ENCODE peak calls at places on chromosomes 7 and 10, in seven cellular contexts. One of them, this sample, is unnamed. For H3K4me1, the result is how much of the 10 kb centered on the place peaks cover.

GRCh38 chr7:15888090-15888489 is 201.6 kb upstream of the MEOX2 start:
- DNase-seq in transverse colon: no peak
- DNase-seq in A549: no peak
- DNase-seq in IMR-90: no peak
- DNase-seq in right lobe of liver: no peak
- DNase-seq in adrenal gland: no peak
- DNase-seq in esophagus squamous epithelium: no peak
- DNase-seq in this sample: no peak

GRCh38 chr10:92062273-92062672 is 138.7 kb downstream of the BTAF1 start:
- DNase-seq in transverse colon: no peak
- DNase-seq in A549: no peak
- DNase-seq in IMR-90: no peak
- DNase-seq in right lobe of liver: no peak
- DNase-seq in adrenal gland: no peak
- DNase-seq in esophagus squamous epithelium: no peak
- DNase-seq in this sample: no peak

GRCh38 chr7:30710669-30711068 is 28.4 kb upstream of the CRHR2 start:
- DNase-seq in transverse colon: no peak
- DNase-seq in A549: peak
- DNase-seq in IMR-90: no peak
- DNase-seq in right lobe of liver: no peak
- DNase-seq in adrenal gland: no peak
- DNase-seq in esophagus squamous epithelium: no peak
- DNase-seq in this sample: no peak

GRCh38 chr10:117241541-117242462 is 888 bp downstream of the SLC18A2 start:
- DNase-seq in transverse colon: no peak
- DNase-seq in A549: no peak
- DNase-seq in IMR-90: no peak
- DNase-seq in right lobe of liver: no peak
- DNase-seq in adrenal gland: no peak
- DNase-seq in esophagus squamous epithelium: no peak
- DNase-seq in this sample: peak

GRCh38 chr10:19498348-19499290 is 317.6 kb upstream of the PLXDC2 start:
- DNase-seq in transverse colon: no peak
- DNase-seq in A549: no peak
- DNase-seq in IMR-90: peak
- DNase-seq in right lobe of liver: no peak
- DNase-seq in adrenal gland: peak
- DNase-seq in esophagus squamous epithelium: no peak
- DNase-seq in this sample: no peak

GRCh38 chr7:174704-175103 is 17.7 kb upstream of the FAM20C start:
- DNase-seq in transverse colon: no peak
- DNase-seq in A549: no peak
- DNase-seq in IMR-90: no peak
- DNase-seq in right lobe of liver: no peak
- DNase-seq in adrenal gland: peak
- DNase-seq in esophagus squamous epithelium: no peak
- DNase-seq in this sample: no peak

GRCh38 chr7:117875566-117875965 is 2.3 kb upstream of the CTTNBP2 start:
- DNase-seq in transverse colon: no peak
- DNase-seq in A549: peak
- DNase-seq in IMR-90: peak
- DNase-seq in right lobe of liver: no peak
- DNase-seq in adrenal gland: peak
- DNase-seq in esophagus squamous epithelium: no peak
- DNase-seq in this sample: no peak

GRCh38 chr7:134660961-134661376 is 14.3 kb downstream of the BPGM start:
- DNase-seq in transverse colon: no peak
- DNase-seq in A549: no peak
- DNase-seq in IMR-90: peak
- DNase-seq in right lobe of liver: no peak
- DNase-seq in adrenal gland: no peak
- DNase-seq in esophagus squamous epithelium: no peak
- DNase-seq in this sample: no peak

GRCh38 chr7:388961-389701 is 99.2 kb downstream of the FOXL3 start:
- DNase-seq in transverse colon: no peak
- DNase-seq in A549: no peak
- DNase-seq in IMR-90: no peak
- DNase-seq in right lobe of liver: peak
- DNase-seq in adrenal gland: no peak
- DNase-seq in esophagus squamous epithelium: no peak
- DNase-seq in this sample: no peak

GRCh38 chr10:29861811-29862505 is 197.4 kb downstream of the JCAD start:
- DNase-seq in transverse colon: no peak
- DNase-seq in A549: no peak
- DNase-seq in IMR-90: no peak
- DNase-seq in right lobe of liver: no peak
- DNase-seq in adrenal gland: no peak
- DNase-seq in esophagus squamous epithelium: no peak
- DNase-seq in this sample: no peak

GRCh38 chr10:46018453-46019169 is 11.8 kb downstream of the NCOA4 start:
- DNase-seq in transverse colon: no peak
- DNase-seq in A549: no peak
- DNase-seq in IMR-90: peak
- DNase-seq in right lobe of liver: no peak
- DNase-seq in adrenal gland: no peak
- DNase-seq in esophagus squamous epithelium: no peak
- DNase-seq in this sample: no peak

GRCh38 chr7:154644366-154644765 is 358.6 kb downstream of the PAXIP1 start:
- DNase-seq in transverse colon: no peak
- DNase-seq in A549: no peak
- DNase-seq in IMR-90: no peak
- DNase-seq in right lobe of liver: no peak
- DNase-seq in adrenal gland: no peak
- DNase-seq in esophagus squamous epithelium: no peak
- DNase-seq in this sample: no peak

GRCh38 chr10:131184503-131184902 is 127.0 kb downstream of the TCERG1L start:
- DNase-seq in transverse colon: no peak
- DNase-seq in A549: no peak
- DNase-seq in IMR-90: no peak
- DNase-seq in right lobe of liver: peak
- DNase-seq in adrenal gland: no peak
- DNase-seq in esophagus squamous epithelium: no peak
- DNase-seq in this sample: no peak

GRCh38 chr10:131188494-131188893 is 123.0 kb downstream of the TCERG1L start:
- DNase-seq in transverse colon: no peak
- DNase-seq in A549: no peak
- DNase-seq in IMR-90: no peak
- DNase-seq in right lobe of liver: no peak
- DNase-seq in adrenal gland: no peak
- DNase-seq in esophagus squamous epithelium: no peak
- DNase-seq in this sample: no peak

GRCh38 chr10:131186547-131187253 is 124.8 kb downstream of the TCERG1L start:
- DNase-seq in transverse colon: no peak
- DNase-seq in A549: no peak
- DNase-seq in IMR-90: no peak
- DNase-seq in right lobe of liver: peak
- DNase-seq in adrenal gland: no peak
- DNase-seq in esophagus squamous epithelium: no peak
- DNase-seq in this sample: no peak

GRCh38 chr10:131187274-131187673 is 124.2 kb downstream of the TCERG1L start:
- DNase-seq in transverse colon: no peak
- DNase-seq in A549: no peak
- DNase-seq in IMR-90: no peak
- DNase-seq in right lobe of liver: no peak
- DNase-seq in adrenal gland: no peak
- DNase-seq in esophagus squamous epithelium: no peak
- DNase-seq in this sample: no peak

GRCh38 chr10:131187886-131188285 is 123.6 kb downstream of the TCERG1L start:
- DNase-seq in transverse colon: no peak
- DNase-seq in A549: no peak
- DNase-seq in IMR-90: no peak
- DNase-seq in right lobe of liver: no peak
- DNase-seq in adrenal gland: no peak
- DNase-seq in esophagus squamous epithelium: no peak
- DNase-seq in this sample: no peak
- H3K4me1 ChIP-seq in transverse colon: under half
- H3K4me1 ChIP-seq in A549: under half
- H3K4me1 ChIP-seq in IMR-90: under half
- H3K4me1 ChIP-seq in right lobe of liver: under half
- H3K4me1 ChIP-seq in adrenal gland: under half
- H3K4me1 ChIP-seq in esophagus squamous epithelium: under half
- H3K4me1 ChIP-seq in this sample: under half

GRCh38 chr10:69278446-69278963 is at the start of gene HK1:
- DNase-seq in transverse colon: no peak
- DNase-seq in A549: no peak
- DNase-seq in IMR-90: no peak
- DNase-seq in right lobe of liver: no peak
- DNase-seq in adrenal gland: peak
- DNase-seq in esophagus squamous epithelium: no peak
- DNase-seq in this sample: peak

GRCh38 chr10:69275444-69275843 is 2.9 kb upstream of the HK1 start:
- DNase-seq in transverse colon: no peak
- DNase-seq in A549: no peak
- DNase-seq in IMR-90: no peak
- DNase-seq in right lobe of liver: no peak
- DNase-seq in adrenal gland: no peak
- DNase-seq in esophagus squamous epithelium: no peak
- DNase-seq in this sample: no peak

GRCh38 chr10:69272620-69273019 is 5.7 kb upstream of the HK1 start:
- DNase-seq in transverse colon: no peak
- DNase-seq in A549: no peak
- DNase-seq in IMR-90: no peak
- DNase-seq in right lobe of liver: no peak
- DNase-seq in adrenal gland: no peak
- DNase-seq in esophagus squamous epithelium: no peak
- DNase-seq in this sample: no peak

GRCh38 chr10:69279110-69279509 is 814 bp downstream of the HK1 start:
- DNase-seq in transverse colon: no peak
- DNase-seq in A549: no peak
- DNase-seq in IMR-90: no peak
- DNase-seq in right lobe of liver: no peak
- DNase-seq in adrenal gland: no peak
- DNase-seq in esophagus squamous epithelium: no peak
- DNase-seq in this sample: no peak

DNA sequence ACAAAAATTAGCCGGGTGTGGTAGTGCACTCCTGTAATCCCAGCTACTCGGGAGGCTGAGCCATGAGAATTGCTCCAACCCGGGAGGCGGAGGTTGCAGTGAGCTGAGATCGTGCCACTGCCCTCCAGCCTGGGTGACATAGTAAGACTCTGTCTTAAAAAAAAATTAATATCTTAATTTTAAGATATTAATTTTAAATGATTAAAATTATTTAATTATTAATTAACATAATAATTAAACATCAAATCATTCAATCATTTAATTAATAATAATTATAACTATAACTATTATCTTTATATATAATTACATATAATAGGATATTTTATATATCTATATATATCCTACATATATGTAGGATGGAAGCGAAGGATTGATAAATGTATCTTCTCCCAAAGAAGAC is 1.8 kb upstream of the HK1 start:
- DNase-seq in transverse colon: no peak
- DNase-seq in A549: no peak
- DNase-seq in IMR-90: no peak
- DNase-seq in right lobe of liver: no peak
- DNase-seq in adrenal gland: no peak
- DNase-seq in esophagus squamous epithelium: no peak
- DNase-seq in this sample: no peak
- TF ChIP-seq POLR2A in transverse colon: no peak
- TF ChIP-seq POLR2A in A549: no peak
- TF ChIP-seq POLR2A in IMR-90: no peak
- TF ChIP-seq POLR2A in right lobe of liver: no peak
- TF ChIP-seq POLR2A in adrenal gland: no peak
- TF ChIP-seq POLR2A in esophagus squamous epithelium: no peak
- TF ChIP-seq POLR2A in this sample: no peak

DNA sequence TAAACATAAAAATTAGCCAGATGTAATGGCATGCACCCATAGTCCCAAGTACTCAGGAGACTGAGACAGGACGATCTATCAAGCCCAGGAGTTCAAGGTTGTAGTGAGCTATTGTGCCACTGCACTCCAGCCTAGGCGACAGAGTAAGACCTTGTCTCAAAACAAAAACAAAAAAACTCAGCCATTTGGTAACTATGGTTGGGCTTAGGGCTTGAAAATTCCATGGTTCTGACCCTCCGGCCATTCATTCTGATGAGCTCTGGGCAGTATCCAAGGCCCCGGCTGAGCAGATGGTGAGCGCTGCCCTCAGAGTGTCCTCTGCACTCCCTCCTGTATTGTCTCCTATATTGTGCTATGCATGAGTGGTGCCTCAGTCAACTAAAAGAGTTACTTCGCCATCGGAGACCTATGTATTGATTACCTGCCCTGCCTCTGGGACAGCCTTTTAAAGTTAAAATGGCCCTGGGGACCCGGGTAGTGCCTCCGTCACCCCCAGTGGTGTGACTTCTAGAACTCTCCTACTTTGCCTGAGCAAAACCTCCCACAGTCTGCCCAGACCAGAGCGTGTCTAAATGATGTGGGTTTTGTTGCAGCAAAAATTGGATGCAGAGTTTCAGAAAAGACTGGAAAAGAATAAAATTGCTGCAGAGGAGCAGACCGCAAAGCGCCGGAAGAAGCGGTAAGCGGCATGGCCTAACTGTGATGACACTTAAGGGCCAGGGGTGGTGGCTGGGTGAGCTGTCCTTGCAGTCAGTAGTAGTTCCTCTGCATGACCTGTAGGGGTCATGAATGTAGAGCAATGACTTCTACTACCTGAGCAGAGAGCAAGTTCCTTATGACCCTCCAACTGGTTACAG is 8.1 kb downstream of the PRKRIP1 start:
- DNase-seq in transverse colon: peak
- DNase-seq in A549: peak
- DNase-seq in IMR-90: peak
- DNase-seq in right lobe of liver: no peak
- DNase-seq in adrenal gland: peak
- DNase-seq in esophagus squamous epithelium: no peak
- DNase-seq in this sample: no peak
- H3K4me1 ChIP-seq in transverse colon: under half
- H3K4me1 ChIP-seq in A549: under half
- H3K4me1 ChIP-seq in IMR-90: under half
- H3K4me1 ChIP-seq in right lobe of liver: under half
- H3K4me1 ChIP-seq in adrenal gland: under half
- H3K4me1 ChIP-seq in esophagus squamous epithelium: under half
- H3K4me1 ChIP-seq in this sample: under half

DNA sequence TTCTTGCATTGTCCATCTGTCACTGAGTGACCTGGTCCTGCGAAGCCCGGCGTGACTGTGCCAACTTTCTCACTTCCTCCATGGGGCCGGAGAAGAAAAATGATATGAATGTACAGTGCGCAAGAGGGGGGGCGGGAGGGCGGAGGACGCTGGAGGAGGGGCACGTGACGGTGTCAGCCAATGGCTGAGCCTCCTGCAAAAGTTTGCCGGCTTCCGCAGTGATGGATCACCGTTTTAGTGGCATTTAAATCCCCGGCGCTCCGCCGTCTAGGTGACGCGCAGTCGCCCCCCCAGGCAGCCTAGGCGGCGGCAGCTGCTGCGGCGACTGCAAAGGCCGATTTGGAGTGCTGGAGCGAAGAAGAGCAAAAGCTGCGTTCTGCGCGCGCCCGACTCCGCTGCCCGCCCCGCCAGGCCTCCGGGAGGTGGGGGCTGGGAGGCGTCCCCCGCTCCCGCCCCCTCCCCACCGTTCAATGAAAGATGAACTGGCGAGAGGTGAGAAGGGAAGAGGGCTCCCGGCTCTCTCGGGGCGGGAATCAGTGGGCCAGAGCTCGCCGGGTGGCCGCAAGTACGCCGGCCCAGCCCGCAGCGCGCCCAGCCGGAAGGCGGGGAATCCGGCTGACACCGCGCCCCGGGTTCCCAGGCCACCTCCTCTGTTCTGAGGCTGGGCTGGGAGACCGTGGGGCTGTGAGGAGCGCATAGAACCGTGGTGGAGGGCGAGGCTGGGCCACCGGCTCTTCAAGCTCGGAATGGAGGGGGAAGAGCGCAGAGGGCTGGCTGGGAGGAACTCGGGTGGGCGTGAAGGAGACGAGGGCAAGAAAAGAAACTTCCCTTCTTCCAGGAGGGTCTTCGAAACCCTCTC is at the start of gene HOXA1:
- DNase-seq in transverse colon: peak
- DNase-seq in A549: peak
- DNase-seq in IMR-90: peak
- DNase-seq in right lobe of liver: peak
- DNase-seq in adrenal gland: peak
- DNase-seq in esophagus squamous epithelium: peak
- DNase-seq in this sample: peak
- TF ChIP-seq POLR2A in transverse colon: peak
- TF ChIP-seq POLR2A in A549: peak
- TF ChIP-seq POLR2A in IMR-90: peak
- TF ChIP-seq POLR2A in right lobe of liver: peak
- TF ChIP-seq POLR2A in adrenal gland: peak
- TF ChIP-seq POLR2A in esophagus squamous epithelium: peak
- TF ChIP-seq POLR2A in this sample: no peak

This sample was measured in testis.